ENCODE peak calls at places on chromosomes 4 and X, in eight cellular contexts. P is heart right ventricle; Y is aorta; Q is naive thymus-derived CD4-positive, alpha-beta T cell; R is ovary; V is SK-N-SH; C is hepatocyte; E is iPS DF 6.9. M is an unnamed sample. For H3K36me3, the result is how much of the 10 kb centered on the place peaks cover.

GRCh38 chr4:3248811-3249661 is at the start of gene MSANTD1:
- DNase-seq in R (no peak), C (peak), P (peak), V (peak), Y (peak), Q (no peak), E (no peak), M (no peak)

GRCh38 chr4:75849459-75849858 is 52.8 kb downstream of the PPEF2 start:
- DNase-seq in C (no peak), E (no peak), P (no peak), Y (no peak), Q (no peak), V (no peak), R (no peak), M (peak)

GRCh38 chr4:165440415-165440882 is 61.6 kb downstream of the CPE start:
- DNase-seq in C (peak), V (peak), R (no peak), Y (no peak), E (no peak), P (no peak), Q (no peak), M (peak)

GRCh38 chrX:136476501-136476900 is 11.2 kb upstream of the BRS3 start:
- DNase-seq in C (no peak), Q (no peak), E (no peak), R (no peak), V (no peak), Y (no peak), P (no peak), M (no peak)

GRCh38 chrX:23554304-23554703 is 113.0 kb upstream of the PRDX4 start:
- DNase-seq in Q (no peak), C (peak), P (no peak), E (no peak), Y (no peak), V (peak), R (no peak), M (peak)

GRCh38 chr4:82201805-82202636 is 171.8 kb downstream of the HNRNPD start:
- DNase-seq in Q (peak), Y (no peak), R (no peak), E (peak), V (peak), C (peak), P (no peak), M (peak)

GRCh38 chrX:150934453-150934852 is 36.0 kb upstream of the CD99L2 start:
- DNase-seq in C (peak), Q (no peak), V (no peak), E (peak), R (no peak), P (no peak), Y (no peak), M (peak)

GRCh38 chr4:35970366-35970960 is 273.9 kb downstream of the ARAP2 start:
- DNase-seq in Q (no peak), R (no peak), E (no peak), P (no peak), V (no peak), Y (no peak), C (no peak), M (no peak)

GRCh38 chr4:66032571-66032970 is 362.3 kb upstream of the EPHA5 start:
- DNase-seq in Y (no peak), P (no peak), Q (no peak), C (no peak), V (no peak), E (no peak), R (no peak), M (no peak)

GRCh38 chr4:62909238-62909637 is 1500.0 kb downstream of the TECRL start:
- DNase-seq in R (no peak), Y (no peak), P (no peak), V (no peak), E (no peak), Q (no peak), C (no peak), M (no peak)

GRCh38 chr4:133148690-133149363 is at the start of gene PCDH10:
- DNase-seq in Y (peak), Q (no peak), P (peak), V (peak), C (peak), E (peak), R (peak), M (peak)

GRCh38 chrX:5236096-5236495 is 992.6 kb downstream of the NLGN4X start:
- DNase-seq in C (peak), R (no peak), Y (no peak), V (peak), E (no peak), Q (no peak), P (no peak), M (no peak)

GRCh38 chr4:96036781-96037180 is 196.9 kb downstream of the PDHA2 start:
- DNase-seq in Q (no peak), C (no peak), R (no peak), E (no peak), V (no peak), P (no peak), Y (no peak), M (no peak)

GRCh38 chr4:107261241-107261874 is 225.2 kb upstream of the DKK2 start:
- DNase-seq in E (no peak), C (no peak), Y (no peak), R (no peak), V (no peak), P (no peak), Q (no peak), M (peak)

GRCh38 chr4:89379541-89380035 is 72.0 kb upstream of the GPRIN3 start:
- DNase-seq in Y (no peak), R (no peak), E (no peak), V (no peak), P (no peak), Q (no peak), C (no peak), M (no peak)

GRCh38 chrX:97446298-97446882 is 562.7 kb downstream of the RPA4 start:
- DNase-seq in V (peak), Q (no peak), C (no peak), Y (no peak), R (no peak), E (no peak), P (no peak), M (peak)

GRCh38 chr4:140004580-140005314 is 149.2 kb downstream of the MAML3 start:
- DNase-seq in V (peak), E (no peak), P (peak), Q (no peak), C (peak), R (peak), Y (peak), M (peak)

GRCh38 chrX:56564921-56565861 is 1.8 kb downstream of the UBQLN2 start:
- DNase-seq in Y (no peak), P (no peak), Q (peak), R (no peak), E (no peak), C (peak), V (peak), M (no peak)

GRCh38 chrX:68196939-68197791 is 236.1 kb downstream of the OPHN1 start:
- DNase-seq in E (peak), R (no peak), Q (peak), P (no peak), V (peak), Y (no peak), C (peak), M (peak)

GRCh38 chr4:89324671-89325070 is 17.1 kb upstream of the GPRIN3 start:
- DNase-seq in Y (peak), Q (no peak), C (no peak), V (no peak), E (no peak), R (no peak), P (no peak), M (peak)

GRCh38 chr4:6441758-6442157 is 30.7 kb downstream of the PPP2R2C start:
- DNase-seq in V (no peak), P (no peak), C (no peak), Q (no peak), R (no peak), Y (no peak), E (no peak), M (no peak)

GRCh38 chrX:71081348-71082148 is 13.4 kb upstream of the SNX12 start:
- DNase-seq in E (no peak), Q (no peak), R (no peak), V (no peak), C (no peak), Y (no peak), P (no peak), M (peak)

GRCh38 chr4:182886768-182887167 is 30.4 kb downstream of the DCTD start:
- DNase-seq in C (no peak), E (no peak), R (no peak), V (no peak), Y (no peak), P (no peak), Q (no peak), M (no peak)
- H3K36me3 ChIP-seq in C (under half), E (under half), R (under half), V (under half), Y (under half), P (half or more), Q (half or more), M (under half)

DNA sequence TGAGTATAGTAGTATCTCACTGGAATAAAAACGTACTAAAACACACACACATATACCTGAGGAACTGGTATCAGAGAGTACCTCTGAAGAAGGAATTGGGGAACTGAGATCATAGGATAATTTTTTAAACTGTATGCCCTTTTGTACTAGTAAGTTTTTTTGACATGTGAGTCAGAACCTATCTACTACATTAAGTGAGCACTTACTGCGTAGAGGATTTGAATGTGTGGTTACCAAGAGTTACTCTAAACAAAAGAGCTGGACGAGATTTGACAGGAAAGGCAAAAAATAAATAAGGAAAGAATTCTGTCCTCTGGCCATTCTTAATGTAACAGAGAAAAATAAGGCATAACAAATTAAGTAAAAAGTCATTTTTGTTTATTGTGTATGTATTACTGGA is 546.5 kb upstream of the FAT1 start:
- DNase-seq in C (no peak), Y (no peak), E (no peak), P (no peak), Q (no peak), R (no peak), V (no peak), M (peak)
- H3K36me3 ChIP-seq in C (under half), Y (under half), E (under half), P (under half), Q (under half), R (under half), V (under half), M (under half)

GRCh38 chr4:42119916-42120315 is 32.5 kb downstream of the BEND4 start:
- DNase-seq in C (no peak), P (no peak), Y (no peak), V (no peak), Q (no peak), E (no peak), R (no peak), M (no peak)
- H3K36me3 ChIP-seq in C (under half), P (under half), Y (under half), V (under half), Q (under half), E (under half), R (under half), M (under half)

DNA sequence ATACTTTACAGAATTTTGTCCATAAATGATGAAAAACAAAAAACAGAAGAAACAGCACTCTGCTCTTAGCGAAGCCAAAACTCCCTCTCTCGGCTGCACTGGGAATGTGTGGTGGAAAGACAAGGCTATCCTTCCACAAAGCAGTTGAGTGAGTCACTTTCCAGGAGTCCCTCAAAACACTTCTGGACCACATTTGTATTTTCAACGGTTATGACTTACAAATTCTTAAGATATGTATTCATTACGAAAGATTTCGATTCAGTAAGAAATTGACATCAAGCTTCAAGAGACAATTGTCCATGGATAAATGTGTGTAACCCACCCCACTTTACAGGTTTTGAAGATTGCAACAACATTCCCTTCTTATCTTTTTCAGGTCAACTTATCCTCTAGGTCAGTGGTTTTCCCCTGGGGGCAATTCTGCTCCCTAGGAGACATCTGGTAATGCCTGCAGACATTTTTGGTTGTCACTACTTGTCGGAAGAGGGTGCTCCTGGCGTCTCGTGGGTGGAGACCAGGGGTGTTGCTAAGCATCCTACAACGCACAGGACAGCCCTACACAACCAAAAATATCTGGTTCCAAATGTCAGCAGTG is 66.7 kb upstream of the MTNR1A start:
- DNase-seq in Q (no peak), E (no peak), Y (no peak), P (no peak), V (no peak), C (no peak), R (no peak), M (no peak)
- H3K36me3 ChIP-seq in Q (under half), E (under half), Y (under half), P (under half), V (under half), C (under half), R (under half), M (under half)

GRCh38 chrX:54551801-54552200 is 21.8 kb downstream of the GNL3L start:
- DNase-seq in C (no peak), P (no peak), R (no peak), Q (no peak), Y (no peak), E (no peak), V (no peak), M (no peak)

GRCh38 chrX:54550821-54551220 is 20.8 kb downstream of the GNL3L start:
- DNase-seq in E (no peak), V (no peak), C (no peak), P (no peak), R (no peak), Y (no peak), Q (no peak), M (no peak)
- H3K36me3 ChIP-seq in E (under half), V (under half), C (under half), P (half or more), R (under half), Y (under half), Q (half or more), M (under half)

GRCh38 chr4:160880186-160880585 is 1283.6 kb downstream of the FSTL5 start:
- DNase-seq in P (no peak), V (no peak), E (no peak), R (no peak), C (no peak), Y (no peak), Q (no peak), M (no peak)
- H3K36me3 ChIP-seq in P (under half), V (under half), E (under half), R (under half), C (under half), Y (under half), Q (under half), M (under half)

GRCh38 chr4:15037923-15038541 is 35.8 kb downstream of the CPEB2 start:
- DNase-seq in E (no peak), R (no peak), C (no peak), Y (no peak), Q (no peak), P (no peak), V (no peak), M (no peak)
- H3K36me3 ChIP-seq in E (under half), R (under half), C (under half), Y (under half), Q (under half), P (under half), V (under half), M (under half)

M was measured in bronchial epithelial cell.